ENCODE peak calls at places on chromosomes 1 and 21, in four cellular contexts. J is ascending aorta; I is activated naive CD4-positive, alpha-beta T cell; N is GM23338. C is an unnamed sample.
A peak's percentile ranks its signal among the peaks of the same experiment; 100 is the strongest.

GRCh38 chr1:111989531-111990025 is at the start of gene KCND3:
- DNase-seq in J (no peak), I (no peak), N (peak; percentile 42), C (peak; percentile 48)

GRCh38 chr21:25639922-25640670 is 1.0 kb downstream of the JAM2 start:
- DNase-seq in J (no peak), I (no peak), N (peak; percentile 74), C (peak; percentile 45)

GRCh38 chr1:160342520-160342919 is 530 bp downstream of the COPA start:
- DNase-seq in J (no peak), I (no peak), N (no peak), C (no peak)

GRCh38 chr1:190022709-190023108 is 455.0 kb downstream of the BRINP3 start:
- DNase-seq in J (no peak), I (no peak), N (no peak), C (no peak)

GRCh38 chr1:7002728-7003127 is 217.5 kb downstream of the CAMTA1 start:
- DNase-seq in J (no peak), I (no peak), N (peak; percentile 35), C (no peak)

GRCh38 chr1:29236993-29237905 is 927 bp downstream of the PTPRU start:
- DNase-seq in J (no peak), I (no peak), N (peak; percentile 57), C (peak; percentile 70)

GRCh38 chr1:162003825-162004205 is 19.9 kb downstream of the OLFML2B start:
- DNase-seq in J (no peak), I (no peak), N (no peak), C (no peak)

GRCh38 chr1:70475023-70475422 is 64.0 kb downstream of the CTH start:
- DNase-seq in J (no peak), I (no peak), N (no peak), C (no peak)

GRCh38 chr1:173914366-173914871 is 2.7 kb downstream of the SERPINC1 start:
- DNase-seq in J (no peak), I (no peak), N (peak; percentile 81), C (no peak)

GRCh38 chr21:26844258-26845065 is 747 bp downstream of the ADAMTS1 start:
- DNase-seq in J (no peak), I (no peak), N (peak; percentile 60), C (peak; percentile 72)

GRCh38 chr1:230772457-230773395 is 25.5 kb downstream of the CAPN9 start:
- DNase-seq in J (no peak), I (no peak), N (peak; percentile 61), C (peak; percentile 69)

GRCh38 chr1:32743380-32744062 is 41.0 kb upstream of the SYNC start:
- DNase-seq in J (no peak), I (no peak), N (no peak), C (no peak)

GRCh38 chr1:205049479-205049878 is 6.5 kb downstream of the CNTN2 start:
- DNase-seq in J (no peak), I (no peak), N (no peak), C (no peak)

GRCh38 chr1:32791881-32792280 is 25.3 kb downstream of the YARS1 start:
- DNase-seq in J (no peak), I (no peak), N (no peak), C (no peak)

GRCh38 chr21:32413697-32414578 is 1.4 kb downstream of the EVA1C start:
- DNase-seq in J (no peak), I (no peak), N (no peak), C (peak; percentile 61)

GRCh38 chr1:209948155-209948554 is 10.1 kb downstream of the SYT14 start:
- DNase-seq in J (no peak), I (no peak), N (no peak), C (no peak)

GRCh38 chr21:41641821-41642368 is 125.0 kb downstream of the RIPK4 start:
- DNase-seq in J (peak; percentile 47), I (no peak), N (no peak), C (peak; percentile 89)

GRCh38 chr1:169692766-169693460 is 18.5 kb downstream of the SELL start:
- DNase-seq in J (no peak), I (no peak), N (no peak), C (no peak)

GRCh38 chr1:99557556-99558256 is 88.2 kb upstream of the PALMD start:
- DNase-seq in J (no peak), I (no peak), N (no peak), C (no peak)

GRCh38 chr1:212595787-212596714 is 12.5 kb upstream of the ATF3 start:
- DNase-seq in J (no peak), I (no peak), N (peak; percentile 69), C (no peak)

GRCh38 chr1:226945106-226945857 is 5.2 kb downstream of the COQ8A start:
- DNase-seq in J (no peak), I (no peak), N (peak; percentile 41), C (no peak)

GRCh38 chr1:10659646-10660540 is 136.6 kb downstream of the CASZ1 start:
- DNase-seq in J (no peak), I (no peak), N (no peak), C (no peak)

GRCh38 chr1:212155219-212155618 is 119.7 kb downstream of the DTL start:
- DNase-seq in J (no peak), I (no peak), N (no peak), C (no peak)

GRCh38 chr1:222171005-222171404 is 376.9 kb downstream of the HHIPL2 start:
- DNase-seq in J (no peak), I (no peak), N (peak; percentile 74), C (no peak)

GRCh38 chr1:234601217-234602017 is 8.6 kb downstream of the IRF2BP2 start:
- DNase-seq in J (no peak), I (no peak), N (peak; percentile 54), C (no peak)

GRCh38 chr1:1334835-1335234 is 3.8 kb downstream of the TAS1R3 start:
- DNase-seq in J (no peak), I (no peak), N (peak; percentile 85), C (no peak)

C was measured in left cardiac atrium.